ENCODE peak calls at places on chromosome 18, in five cellular contexts. J is progenitor cell of endocrine pancreas; V is CD4-positive, alpha-beta T cell; U is activated naive CD4-positive, alpha-beta T cell treated with anti-CD3 and anti-CD28 coated beads for 36 hours; T is body of pancreas. C is an unnamed sample.
A peak's percentile ranks its signal among the peaks of the same experiment; 100 is the strongest.

GRCh38 chr18:37395631-37396030 is 170.0 kb downstream of the CELF4 start:
- DNase-seq in J (no peak), V (no peak), U (no peak), T (no peak), C (no peak)

GRCh38 chr18:34543356-34543755 is 166.7 kb upstream of the DTNA start:
- DNase-seq in J (no peak), V (no peak), U (no peak), T (peak; percentile 71), C (no peak)

GRCh38 chr18:25568926-25569325 is 217.0 kb upstream of the ZNF521 start:
- DNase-seq in J (no peak), V (no peak), U (no peak), T (no peak), C (no peak)

GRCh38 chr18:31497711-31498449 is at the start of gene DSG2:
- DNase-seq in J (peak; percentile 76), V (no peak), U (peak; percentile 39), T (peak; percentile 88), C (peak; percentile 82)

GRCh38 chr18:13809521-13810252 is 14.3 kb upstream of the MC5R start:
- DNase-seq in J (no peak), V (no peak), U (no peak), T (peak; percentile 17), C (no peak)

GRCh38 chr18:22108674-22109073 is 60.7 kb upstream of the GATA6 start:
- DNase-seq in J (no peak), V (no peak), U (no peak), T (peak; percentile 58), C (no peak)

GRCh38 chr18:58576641-58577251 is 52.1 kb downstream of the ALPK2 start:
- DNase-seq in J (no peak), V (no peak), U (no peak), T (no peak), C (no peak)

GRCh38 chr18:79955302-79956075 is 4.0 kb upstream of the SLC66A2 start:
- DNase-seq in J (no peak), V (no peak), U (peak; percentile 30), T (no peak), C (no peak)

GRCh38 chr18:3794537-3795348 is 344.8 kb downstream of the TGIF1 start:
- DNase-seq in J (no peak), V (no peak), U (no peak), T (peak; percentile 22), C (no peak)

GRCh38 chr18:36337679-36338419 is 40.3 kb downstream of the FHOD3 start:
- DNase-seq in J (no peak), V (no peak), U (no peak), T (no peak), C (no peak)

GRCh38 chr18:11902522-11903292 is 5.4 kb downstream of the MPPE1 start:
- DNase-seq in J (no peak), V (no peak), U (no peak), T (no peak), C (no peak)

GRCh38 chr18:78816114-78816513 is 163.5 kb upstream of the SALL3 start:
- DNase-seq in J (no peak), V (no peak), U (no peak), T (no peak), C (no peak)